ENCODE peak calls at places on chromosomes 7 and 10, in ten cellular contexts. D, B, R, O, W, X, I, P, M and L are unnamed samples.

GRCh38 chr10:59654007-59654406 is 55.6 kb downstream of the SLC16A9 start:
- DNase-seq in D (no peak), B (no peak), R (no peak), O (no peak), W (peak; percentile 5), X (no peak), I (no peak), P (no peak), M (no peak), L (peak; percentile 22)

GRCh38 chr7:107961399-107961798 is 41.6 kb downstream of the LAMB1 start:
- DNase-seq in D (no peak), B (no peak), R (no peak), O (no peak), W (peak; percentile 51), X (no peak), I (peak; percentile 92), P (no peak), M (peak; percentile 31), L (no peak)

GRCh38 chr10:77605466-77605865 is 32.1 kb downstream of the KCNMA1 start:
- DNase-seq in D (no peak), B (peak; percentile 64), R (no peak), O (peak; percentile 39), W (peak; percentile 15), X (no peak), I (no peak), P (no peak), M (peak; percentile 39), L (no peak)

GRCh38 chr10:79404690-79405131 is 40.7 kb downstream of the ZCCHC24 start:
- DNase-seq in D (no peak), B (no peak), R (no peak), O (no peak), W (no peak), X (no peak), I (peak; percentile 21), P (peak; percentile 1), M (no peak), L (no peak)

GRCh38 chr10:78004215-78005026 is 24.9 kb downstream of the POLR3A start:
- DNase-seq in D (no peak), B (no peak), R (no peak), O (no peak), W (no peak), X (peak; percentile 44), I (no peak), P (no peak), M (no peak), L (no peak)

GRCh38 chr10:68202965-68203358 is 29.0 kb downstream of the ATOH7 start:
- DNase-seq in D (no peak), B (no peak), R (peak; percentile 14), O (no peak), W (peak; percentile 30), X (no peak), I (no peak), P (no peak), M (peak; percentile 78), L (no peak)

GRCh38 chr10:44968101-44968886 is 8.7 kb downstream of the RASSF4 start:
- DNase-seq in D (peak; percentile 81), B (no peak), R (no peak), O (peak; percentile 29), W (peak; percentile 67), X (no peak), I (peak; percentile 45), P (no peak), M (peak; percentile 35), L (no peak)

GRCh38 chr10:78472542-78472890 is 438.9 kb downstream of the RPS24 start:
- DNase-seq in D (no peak), B (peak; percentile 68), R (no peak), O (peak; percentile 12), W (no peak), X (no peak), I (no peak), P (peak; percentile 15), M (no peak), L (no peak)

GRCh38 chr10:69451209-69451783 is at the start of gene TSPAN15:
- DNase-seq in D (peak; percentile 82), B (peak; percentile 97), R (peak; percentile 98), O (peak; percentile 95), W (peak; percentile 79), X (peak; percentile 97), I (peak; percentile 70), P (peak; percentile 94), M (peak; percentile 56), L (peak; percentile 91)

GRCh38 chr7:117323877-117324699 is 1.2 kb upstream of the WNT2 start:
- DNase-seq in D (no peak), B (peak; percentile 66), R (peak; percentile 22), O (no peak), W (peak; percentile 35), X (peak; percentile 34), I (peak; percentile 28), P (peak; percentile 55), M (peak; percentile 64), L (peak; percentile 21)

GRCh38 chr10:11705687-11706086 is 36.5 kb upstream of the ECHDC3 start:
- DNase-seq in D (no peak), B (no peak), R (no peak), O (no peak), W (no peak), X (no peak), I (no peak), P (no peak), M (peak; percentile 30), L (no peak)

GRCh38 chr10:123884351-123884906 is 7.2 kb downstream of the CPXM2 start:
- DNase-seq in D (peak; percentile 54), B (no peak), R (no peak), O (no peak), W (no peak), X (no peak), I (peak; percentile 32), P (no peak), M (no peak), L (no peak)

GRCh38 chr10:73182568-73182967 is 14.6 kb downstream of the FAM149B1 start:
- DNase-seq in D (no peak), B (no peak), R (no peak), O (no peak), W (peak; percentile 81), X (no peak), I (no peak), P (no peak), M (peak; percentile 40), L (peak; percentile 19)

GRCh38 chr10:125232841-125233240 is 72.5 kb upstream of the CTBP2 start:
- DNase-seq in D (no peak), B (no peak), R (no peak), O (no peak), W (no peak), X (no peak), I (no peak), P (no peak), M (no peak), L (no peak)

GRCh38 chr10:125231813-125232475 is 71.6 kb upstream of the CTBP2 start:
- DNase-seq in D (no peak), B (no peak), R (no peak), O (no peak), W (no peak), X (no peak), I (no peak), P (no peak), M (no peak), L (no peak)

GRCh38 chr10:125227546-125227945 is 67.2 kb upstream of the CTBP2 start:
- DNase-seq in D (no peak), B (no peak), R (no peak), O (no peak), W (no peak), X (no peak), I (no peak), P (no peak), M (no peak), L (no peak)

GRCh38 chr10:125230251-125230650 is 69.9 kb upstream of the CTBP2 start:
- DNase-seq in D (no peak), B (no peak), R (no peak), O (no peak), W (no peak), X (no peak), I (no peak), P (no peak), M (no peak), L (no peak)

DNA sequence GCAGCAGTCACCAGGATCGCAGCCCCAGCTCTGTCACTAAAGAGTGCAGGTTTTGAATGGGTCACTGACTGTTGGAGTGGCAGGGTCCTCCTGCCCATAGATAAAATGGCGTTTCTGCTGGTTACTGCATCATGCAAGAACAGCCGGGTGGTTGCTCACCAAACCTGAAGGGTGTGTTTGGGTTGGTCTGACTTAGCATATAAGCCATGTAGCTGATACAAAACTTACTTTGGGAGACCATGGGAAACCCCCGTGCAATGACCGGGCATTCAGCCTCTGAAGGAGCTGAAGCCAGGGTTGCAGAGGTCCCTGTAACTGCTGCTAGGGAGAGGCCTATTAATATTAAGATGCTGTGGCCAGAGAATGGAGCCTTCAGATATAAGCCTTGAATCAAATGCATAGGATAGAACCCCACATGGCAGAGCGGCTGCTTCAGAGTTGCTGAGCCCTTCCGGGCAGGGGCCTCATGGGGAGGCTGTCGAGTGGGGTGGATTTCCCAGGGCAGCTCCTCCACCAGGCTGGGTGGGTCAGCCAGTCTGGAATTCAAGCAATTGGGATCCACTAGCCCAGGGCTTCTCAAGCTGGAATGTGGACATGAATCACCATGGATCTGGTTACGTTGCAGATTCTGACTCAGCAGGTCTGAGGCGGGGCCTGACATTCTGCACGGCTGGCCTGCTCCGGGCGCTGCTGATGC is 70.9 kb upstream of the CTBP2 start:
- DNase-seq in D (no peak), B (no peak), R (peak; percentile 58), O (no peak), W (peak; percentile 96), X (no peak), I (no peak), P (no peak), M (peak; percentile 92), L (peak; percentile 13)
- TF ChIP-seq CTCF in D (no peak), B (no peak), R (no peak), O (no peak), W (peak; percentile 28), X (no peak), I (no peak), P (no peak), M (peak; percentile 12), L (no peak)

DNA sequence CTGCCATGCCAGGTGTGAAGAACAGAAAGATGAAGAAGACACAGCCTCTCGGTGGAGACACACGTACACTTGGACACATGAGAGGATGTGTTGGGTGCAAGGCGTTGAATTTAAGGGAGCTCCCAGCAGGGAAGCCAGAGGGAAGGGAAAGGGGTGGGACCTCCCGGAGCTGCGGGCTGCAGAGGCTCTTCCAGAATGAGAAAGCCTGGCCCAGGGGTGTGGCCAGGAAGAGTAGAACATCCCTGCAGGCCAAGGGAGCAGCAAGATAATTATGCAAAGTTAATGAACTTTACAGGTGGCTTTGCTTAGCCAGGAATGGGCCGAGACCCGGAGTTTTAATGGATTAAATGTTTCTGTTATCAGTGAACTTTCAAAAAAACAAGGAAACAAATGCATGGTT is 270.3 kb downstream of the KLF6 start:
- DNase-seq in D (no peak), B (no peak), R (no peak), O (no peak), W (no peak), X (no peak), I (no peak), P (no peak), M (no peak), L (no peak)
- TF ChIP-seq CTCF in D (no peak), B (no peak), R (no peak), O (no peak), W (no peak), X (no peak), I (no peak), P (no peak), M (no peak), L (no peak)

GRCh38 chr7:81447351-81447952 is 322.4 kb downstream of the HGF start:
- DNase-seq in D (no peak), B (peak; percentile 55), R (peak; percentile 21), O (peak; percentile 48), W (peak; percentile 89), X (no peak), I (no peak), P (no peak), M (peak; percentile 68), L (peak; percentile 69)
- TF ChIP-seq CTCF in D (no peak), B (peak; percentile 62), R (no peak), O (peak; percentile 25), W (peak; percentile 74), X (peak; percentile 44), I (peak; percentile 26), P (no peak), M (peak; percentile 74), L (peak; percentile 64)

GRCh38 chr10:15725603-15726002 is 5.9 kb upstream of the ITGA8 start:
- DNase-seq in D (no peak), B (peak; percentile 72), R (peak; percentile 25), O (peak; percentile 28), W (peak; percentile 82), X (peak; percentile 12), I (peak; percentile 45), P (no peak), M (peak; percentile 72), L (peak; percentile 70)
- TF ChIP-seq CTCF in D (peak; percentile 27), B (peak; percentile 63), R (peak; percentile 41), O (peak; percentile 26), W (peak; percentile 75), X (peak; percentile 69), I (peak; percentile 51), P (peak; percentile 15), M (peak; percentile 86), L (peak; percentile 68)